ENCODE peak calls at places on chromosomes 12 and 14, in five cellular contexts. One of them, this sample, is unnamed.

GRCh38 chr12:75938189-75938588 is 93.4 kb downstream of the PHLDA1 start:
- DNase-seq in Peyer's patch: no peak
- DNase-seq in endodermal cell: no peak
- DNase-seq in psoas muscle: no peak
- DNase-seq in spleen: no peak
- DNase-seq in this sample: no peak

GRCh38 chr14:22131749-22132476 is 457.1 kb downstream of the DAD1 start:
- DNase-seq in Peyer's patch: no peak
- DNase-seq in spleen: no peak
- DNase-seq in psoas muscle: no peak
- DNase-seq in endodermal cell: peak; percentile 81
- DNase-seq in this sample: no peak

GRCh38 chr12:14418526-14418925 is 53.0 kb downstream of the ATF7IP start:
- DNase-seq in spleen: no peak
- DNase-seq in psoas muscle: no peak
- DNase-seq in Peyer's patch: no peak
- DNase-seq in endodermal cell: no peak
- DNase-seq in this sample: no peak

GRCh38 chr14:53295372-53295771 is 142.2 kb upstream of the DDHD1 start:
- DNase-seq in psoas muscle: no peak
- DNase-seq in spleen: no peak
- DNase-seq in Peyer's patch: no peak
- DNase-seq in endodermal cell: no peak
- DNase-seq in this sample: no peak

GRCh38 chr12:8697120-8697475 is 693 bp upstream of the RIMKLB start:
- DNase-seq in endodermal cell: no peak
- DNase-seq in Peyer's patch: no peak
- DNase-seq in psoas muscle: peak; percentile 59
- DNase-seq in spleen: peak; percentile 90
- DNase-seq in this sample: no peak

GRCh38 chr12:104137175-104137901 is 672 bp downstream of the NFYB start:
- DNase-seq in psoas muscle: peak; percentile 67
- DNase-seq in spleen: peak; percentile 92
- DNase-seq in Peyer's patch: peak; percentile 67
- DNase-seq in endodermal cell: peak; percentile 78
- DNase-seq in this sample: peak; percentile 34

GRCh38 chr14:24054324-24054641 is 2.5 kb downstream of the CARMIL3 start:
- DNase-seq in endodermal cell: no peak
- DNase-seq in psoas muscle: no peak
- DNase-seq in Peyer's patch: no peak
- DNase-seq in spleen: no peak
- DNase-seq in this sample: no peak

GRCh38 chr14:21723431-21724045 is 49.9 kb upstream of the OR4E1 start:
- DNase-seq in psoas muscle: no peak
- DNase-seq in spleen: no peak
- DNase-seq in endodermal cell: peak; percentile 94
- DNase-seq in Peyer's patch: no peak
- DNase-seq in this sample: no peak

GRCh38 chr12:98743362-98743953 is 98.4 kb downstream of the APAF1 start:
- DNase-seq in Peyer's patch: no peak
- DNase-seq in spleen: no peak
- DNase-seq in psoas muscle: no peak
- DNase-seq in endodermal cell: peak; percentile 87
- DNase-seq in this sample: no peak

GRCh38 chr12:113467154-113467513 is 4.5 kb downstream of the LHX5 start:
- DNase-seq in psoas muscle: no peak
- DNase-seq in Peyer's patch: no peak
- DNase-seq in endodermal cell: no peak
- DNase-seq in spleen: no peak
- DNase-seq in this sample: no peak

GRCh38 chr12:46267618-46268348 is 1.1 kb downstream of the SLC38A1 start:
- DNase-seq in Peyer's patch: no peak
- DNase-seq in endodermal cell: peak; percentile 72
- DNase-seq in psoas muscle: no peak
- DNase-seq in spleen: peak; percentile 82
- DNase-seq in this sample: no peak

GRCh38 chr14:28243600-28243999 is 523.0 kb upstream of the FOXG1 start:
- DNase-seq in endodermal cell: no peak
- DNase-seq in spleen: no peak
- DNase-seq in psoas muscle: no peak
- DNase-seq in Peyer's patch: no peak
- DNase-seq in this sample: no peak

GRCh38 chr12:27289414-27289813 is 43.2 kb upstream of the BMAL2 start:
- DNase-seq in Peyer's patch: no peak
- DNase-seq in psoas muscle: no peak
- DNase-seq in endodermal cell: no peak
- DNase-seq in spleen: no peak
- DNase-seq in this sample: no peak

GRCh38 chr12:77488041-77488620 is 342.6 kb upstream of the NAV3 start:
- DNase-seq in psoas muscle: no peak
- DNase-seq in endodermal cell: no peak
- DNase-seq in Peyer's patch: no peak
- DNase-seq in spleen: no peak
- DNase-seq in this sample: no peak

GRCh38 chr12:108649126-108649525 is 15.4 kb upstream of the SELPLG start:
- DNase-seq in endodermal cell: no peak
- DNase-seq in psoas muscle: no peak
- DNase-seq in spleen: no peak
- DNase-seq in Peyer's patch: no peak
- DNase-seq in this sample: no peak

GRCh38 chr12:40170593-40170992 is 54.2 kb upstream of the LRRK2 start:
- DNase-seq in Peyer's patch: no peak
- DNase-seq in psoas muscle: no peak
- DNase-seq in spleen: no peak
- DNase-seq in endodermal cell: no peak
- DNase-seq in this sample: peak; percentile 64

GRCh38 chr12:17691369-17691768 is 398.6 kb downstream of the RERGL start:
- DNase-seq in Peyer's patch: no peak
- DNase-seq in psoas muscle: no peak
- DNase-seq in endodermal cell: no peak
- DNase-seq in spleen: no peak
- DNase-seq in this sample: no peak

GRCh38 chr14:29092121-29092520 is 325.5 kb downstream of the FOXG1 start:
- DNase-seq in spleen: no peak
- DNase-seq in psoas muscle: no peak
- DNase-seq in Peyer's patch: no peak
- DNase-seq in endodermal cell: no peak
- DNase-seq in this sample: no peak

DNA sequence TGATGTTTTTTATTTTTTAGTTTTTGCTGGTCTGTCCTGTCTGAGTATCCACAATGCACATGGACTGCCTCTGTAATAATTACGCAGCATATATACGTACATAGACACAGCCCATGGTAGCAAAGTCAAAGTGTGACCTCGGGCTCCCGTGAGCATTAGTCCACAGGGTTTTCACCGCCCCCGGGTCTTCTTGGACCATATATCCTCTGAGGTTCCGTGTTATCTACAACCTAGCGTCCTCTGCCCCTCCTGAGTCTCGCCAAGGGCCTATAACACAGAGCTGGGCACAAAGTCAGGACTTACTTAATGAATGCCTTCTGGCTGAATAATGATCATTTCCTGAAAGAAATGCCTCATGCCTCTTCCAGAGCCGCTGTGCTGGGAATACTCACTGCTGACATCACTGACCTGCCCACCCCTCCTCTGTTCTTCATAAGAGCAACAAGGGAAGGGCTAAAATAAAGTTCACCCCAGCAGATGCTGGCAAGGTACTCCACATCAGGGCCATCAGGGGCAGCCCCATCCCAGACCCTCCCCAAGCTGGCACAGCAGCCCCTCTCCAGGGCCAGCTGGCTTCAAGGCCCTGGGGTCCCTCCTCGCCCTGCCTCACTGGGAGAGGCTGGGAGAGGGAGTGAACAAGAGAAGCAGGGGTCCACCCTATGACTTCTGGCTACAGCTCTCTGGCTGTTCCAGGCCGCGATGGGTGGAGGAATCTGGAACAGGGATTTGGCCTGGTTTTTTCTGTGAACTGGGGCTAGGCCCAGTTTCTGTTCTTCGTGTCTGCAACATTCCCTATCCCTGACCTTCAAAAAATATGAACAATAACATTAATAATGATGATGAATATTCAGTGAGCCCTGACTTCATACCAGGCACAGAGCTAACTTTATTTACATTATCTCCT is 7.9 kb downstream of the HDAC7 start:
- DNase-seq in spleen: no peak
- DNase-seq in psoas muscle: peak; percentile 83
- DNase-seq in Peyer's patch: peak; percentile 58
- DNase-seq in endodermal cell: no peak
- DNase-seq in this sample: no peak
- H3K4me3 ChIP-seq in spleen: no peak overlapping the region
- H3K4me3 ChIP-seq in psoas muscle: peak overlapping the region; percentile 63
- H3K4me3 ChIP-seq in Peyer's patch: no peak overlapping the region
- H3K4me3 ChIP-seq in endodermal cell: no peak overlapping the region
- H3K4me3 ChIP-seq in this sample: no peak overlapping the region

GRCh38 chr12:89138048-89138852 is 214.1 kb downstream of the DUSP6 start:
- DNase-seq in endodermal cell: no peak
- DNase-seq in spleen: no peak
- DNase-seq in psoas muscle: no peak
- DNase-seq in Peyer's patch: no peak
- DNase-seq in this sample: no peak
- H3K27ac ChIP-seq in endodermal cell: no peak overlapping the region
- H3K27ac ChIP-seq in spleen: no peak overlapping the region
- H3K27ac ChIP-seq in psoas muscle: no peak overlapping the region
- H3K27ac ChIP-seq in Peyer's patch: no peak overlapping the region
- H3K27ac ChIP-seq in this sample: no peak overlapping the region

GRCh38 chr14:41607966-41608663 is 1.4 kb downstream of the LRFN5 start:
- DNase-seq in spleen: peak; percentile 58
- DNase-seq in Peyer's patch: no peak
- DNase-seq in psoas muscle: peak; percentile 28
- DNase-seq in endodermal cell: peak; percentile 71
- DNase-seq in this sample: no peak

GRCh38 chr14:41607119-41607785 is 576 bp downstream of the LRFN5 start:
- DNase-seq in spleen: no peak
- DNase-seq in Peyer's patch: no peak
- DNase-seq in endodermal cell: peak; percentile 68
- DNase-seq in psoas muscle: peak; percentile 30
- DNase-seq in this sample: no peak

GRCh38 chr14:41606249-41607118 is at the start of gene LRFN5:
- DNase-seq in endodermal cell: peak; percentile 86
- DNase-seq in Peyer's patch: no peak
- DNase-seq in psoas muscle: peak; percentile 54
- DNase-seq in spleen: peak; percentile 71
- DNase-seq in this sample: peak; percentile 29

GRCh38 chr14:41605550-41606248 is 977 bp upstream of the LRFN5 start:
- DNase-seq in endodermal cell: peak; percentile 91
- DNase-seq in psoas muscle: peak; percentile 25
- DNase-seq in Peyer's patch: no peak
- DNase-seq in spleen: no peak
- DNase-seq in this sample: no peak

DNA sequence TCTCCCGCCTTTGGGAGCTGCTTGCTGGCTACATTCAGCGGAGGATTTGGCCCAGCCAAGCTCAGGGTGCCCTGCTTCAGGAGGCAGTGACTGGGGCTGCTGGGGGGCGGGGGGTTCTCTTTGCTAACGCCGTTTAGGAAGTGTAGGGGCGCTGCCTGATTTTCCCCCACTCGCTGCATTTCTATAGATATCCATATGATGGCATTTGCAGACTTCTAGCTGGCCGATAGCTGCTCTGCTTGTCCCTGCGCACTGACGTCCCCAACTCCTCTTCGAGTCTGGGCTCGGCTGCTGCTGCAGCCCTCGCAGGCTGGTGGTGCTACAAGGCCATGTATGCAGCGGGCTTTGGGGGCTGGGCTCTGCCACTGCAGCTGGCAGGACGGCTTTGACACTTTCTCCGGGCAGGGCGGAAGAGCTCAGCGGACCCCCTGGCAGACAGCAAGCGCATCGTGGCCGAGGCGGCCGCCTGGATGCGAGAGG is 3.1 kb downstream of the LRFN5 start:
- DNase-seq in psoas muscle: peak; percentile 64
- DNase-seq in endodermal cell: peak; percentile 94
- DNase-seq in Peyer's patch: no peak
- DNase-seq in spleen: peak; percentile 77
- DNase-seq in this sample: no peak
- TF ChIP-seq CTCF in psoas muscle: no peak
- TF ChIP-seq CTCF in endodermal cell: peak; percentile 71
- TF ChIP-seq CTCF in Peyer's patch: no peak
- TF ChIP-seq CTCF in spleen: no peak
- TF ChIP-seq CTCF in this sample: no peak

GRCh38 chr14:45743884-45744283 is 490.9 kb upstream of the MIS18BP1 start:
- DNase-seq in psoas muscle: no peak
- DNase-seq in endodermal cell: no peak
- DNase-seq in spleen: no peak
- DNase-seq in Peyer's patch: no peak
- DNase-seq in this sample: no peak

GRCh38 chr14:45742187-45742586 is 489.2 kb upstream of the MIS18BP1 start:
- DNase-seq in spleen: no peak
- DNase-seq in endodermal cell: no peak
- DNase-seq in Peyer's patch: no peak
- DNase-seq in psoas muscle: no peak
- DNase-seq in this sample: no peak
- H3K4me3 ChIP-seq in spleen: no peak overlapping the region
- H3K4me3 ChIP-seq in endodermal cell: no peak overlapping the region
- H3K4me3 ChIP-seq in Peyer's patch: no peak overlapping the region
- H3K4me3 ChIP-seq in psoas muscle: no peak overlapping the region
- H3K4me3 ChIP-seq in this sample: no peak overlapping the region

GRCh38 chr12:54526800-54527630 is 22.4 kb upstream of the PDE1B start:
- DNase-seq in Peyer's patch: no peak
- DNase-seq in endodermal cell: peak; percentile 98
- DNase-seq in psoas muscle: no peak
- DNase-seq in spleen: no peak
- DNase-seq in this sample: no peak

GRCh38 chr12:54523637-54524036 is 25.8 kb upstream of the PDE1B start:
- DNase-seq in Peyer's patch: no peak
- DNase-seq in psoas muscle: no peak
- DNase-seq in spleen: no peak
- DNase-seq in endodermal cell: no peak
- DNase-seq in this sample: no peak

GRCh38 chr12:54529581-54529980 is 19.8 kb upstream of the PDE1B start:
- DNase-seq in Peyer's patch: no peak
- DNase-seq in spleen: no peak
- DNase-seq in endodermal cell: no peak
- DNase-seq in psoas muscle: no peak
- DNase-seq in this sample: no peak

GRCh38 chr12:54525383-54525782 is 24.0 kb upstream of the PDE1B start:
- DNase-seq in Peyer's patch: no peak
- DNase-seq in spleen: no peak
- DNase-seq in psoas muscle: no peak
- DNase-seq in endodermal cell: no peak
- DNase-seq in this sample: no peak

DNA sequence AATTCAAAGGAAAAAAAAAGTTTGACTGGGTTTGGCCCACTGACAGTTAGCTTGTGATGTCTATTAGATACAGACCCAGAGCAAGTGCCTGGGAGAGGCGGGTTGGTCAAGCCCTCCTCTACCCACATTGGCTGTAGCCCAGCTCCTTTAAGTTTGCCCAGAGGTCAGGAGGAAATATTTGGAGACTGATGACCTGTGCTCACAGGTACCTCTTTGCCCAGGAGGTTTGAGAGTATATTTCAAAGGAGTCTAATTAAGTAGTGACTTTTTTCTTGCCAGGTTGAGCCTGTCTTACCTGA is 21.8 kb upstream of the PDE1B start:
- DNase-seq in endodermal cell: peak; percentile 71
- DNase-seq in spleen: no peak
- DNase-seq in psoas muscle: no peak
- DNase-seq in Peyer's patch: no peak
- DNase-seq in this sample: no peak
- H3K27ac ChIP-seq in endodermal cell: no peak overlapping the region
- H3K27ac ChIP-seq in spleen: no peak overlapping the region
- H3K27ac ChIP-seq in psoas muscle: no peak overlapping the region
- H3K27ac ChIP-seq in Peyer's patch: no peak overlapping the region
- H3K27ac ChIP-seq in this sample: no peak overlapping the region